ENCODE peak calls at places on chromosomes 12 and 14, in nine cellular contexts. P is activated T-helper 1 cell treated with anti-CD3 and anti-CD28 coated beads, Interleukin-12 subunit alpha, Interleukin-12 subunit beta, Interleukin-2, Interleukin-4 antibody, amounts not matched to agents 30 ng/mL and 10 ng/mL and 1 ng/mL, durations not matched to agents 14 hours and 24 hours and 36 hours; F is iris pigment epithelial cell; X is HS-27A; L is hypothalamus; J is left ventricle myocardium inferior; T is NCI-H1092; O is activated CD4-positive, alpha-beta T cell treated with anti-CD3 and anti-CD28 coated beads for 36 hours; Q is GM04504. W is an unnamed sample.

GRCh38 chr14:38989917-38990546 is 113.0 kb downstream of the SEC23A start:
- DNase-seq in Q (no peak), O (no peak), F (peak; percentile 18), T (no peak), P (no peak), L (no peak), X (no peak), J (no peak), W (no peak)

GRCh38 chr14:69763761-69764510 is 3.0 kb upstream of the SRSF5 start:
- DNase-seq in O (peak; percentile 59), P (no peak), T (no peak), Q (no peak), L (no peak), J (no peak), F (peak; percentile 55), X (no peak), W (no peak)

GRCh38 chr12:93085383-93086287 is 156.5 kb upstream of the EEA1 start:
- DNase-seq in P (no peak), T (no peak), L (no peak), X (no peak), O (no peak), J (no peak), F (no peak), Q (no peak), W (no peak)

GRCh38 chr12:6868211-6869048 is 1.1 kb downstream of the TPI1 start:
- DNase-seq in Q (no peak), L (no peak), J (no peak), O (peak; percentile 33), F (no peak), X (no peak), T (no peak), P (no peak), W (peak; percentile 69)

GRCh38 chr14:106737025-106737424 is 1210.6 kb downstream of the TMEM121 start:
- DNase-seq in F (no peak), L (no peak), J (no peak), T (no peak), P (no peak), Q (no peak), X (no peak), O (no peak), W (no peak)

GRCh38 chr12:122891661-122892525 is 4.0 kb downstream of the VPS37B start:
- DNase-seq in Q (peak; percentile 60), L (no peak), F (peak; percentile 74), P (no peak), X (no peak), T (no peak), O (no peak), J (no peak), W (peak; percentile 77)

GRCh38 chr12:12779529-12779928 is 5.9 kb upstream of the APOLD1 start:
- DNase-seq in F (peak; percentile 91), X (peak; percentile 76), L (no peak), O (no peak), P (no peak), J (no peak), T (peak; percentile 29), Q (peak; percentile 73), W (no peak)

GRCh38 chr14:50619569-50620141 is 48.5 kb downstream of the SAV1 start:
- DNase-seq in F (peak; percentile 51), L (no peak), Q (no peak), P (no peak), T (no peak), O (no peak), X (no peak), J (no peak), W (peak; percentile 5)

GRCh38 chr14:63717704-63718103 is 10.2 kb downstream of the SGPP1 start:
- DNase-seq in O (no peak), T (no peak), F (no peak), X (no peak), Q (no peak), J (no peak), P (no peak), L (no peak), W (no peak)

GRCh38 chr14:42269234-42269633 is 662.6 kb downstream of the LRFN5 start:
- DNase-seq in T (no peak), P (no peak), O (no peak), F (no peak), X (no peak), J (no peak), L (no peak), Q (no peak), W (no peak)

GRCh38 chr12:24561882-24562760 is 386.8 kb downstream of the BCAT1 start:
- DNase-seq in L (peak; percentile 33), O (peak; percentile 51), J (peak; percentile 71), F (peak; percentile 74), X (no peak), Q (no peak), P (no peak), T (no peak), W (peak; percentile 87)

GRCh38 chr12:29238822-29239291 is 89.8 kb downstream of the FAR2 start:
- DNase-seq in F (peak; percentile 80), O (no peak), Q (no peak), P (no peak), T (no peak), L (no peak), X (no peak), J (no peak), W (no peak)

GRCh38 chr12:132600048-132601032 is 10.0 kb downstream of the LRCOL1 start:
- DNase-seq in T (peak; percentile 83), J (peak; percentile 73), Q (peak; percentile 28), O (peak; percentile 70), F (peak; percentile 73), P (no peak), L (peak; percentile 20), X (no peak), W (peak; percentile 94)

GRCh38 chr12:14884458-14884878 is 1.2 kb downstream of the MGP start:
- DNase-seq in L (peak; percentile 68), O (peak; percentile 86), J (peak; percentile 83), X (peak; percentile 72), F (peak; percentile 93), Q (no peak), P (peak; percentile 9), T (peak; percentile 79), W (no peak)

GRCh38 chr12:43044241-43044640 is 454.7 kb upstream of the PRICKLE1 start:
- DNase-seq in P (no peak), X (no peak), F (peak; percentile 22), T (no peak), L (no peak), J (no peak), O (no peak), Q (no peak), W (no peak)

GRCh38 chr14:76309572-76310551 is 66.1 kb upstream of the ESRRB start:
- DNase-seq in F (no peak), P (no peak), O (no peak), X (no peak), T (no peak), L (no peak), Q (no peak), J (peak; percentile 51), W (peak; percentile 67)

GRCh38 chr12:78483767-78484315 is 380.7 kb upstream of the SYT1 start:
- DNase-seq in X (no peak), P (no peak), O (no peak), L (no peak), T (no peak), J (no peak), Q (no peak), F (no peak), W (no peak)

GRCh38 chr12:62933220-62933870 is 1.6 kb downstream of the PPM1H start:
- DNase-seq in J (peak; percentile 36), Q (no peak), F (no peak), L (peak; percentile 71), O (no peak), X (no peak), P (no peak), T (peak; percentile 59), W (peak; percentile 86)

GRCh38 chr14:28609228-28609828 is 157.3 kb upstream of the FOXG1 start:
- DNase-seq in F (peak; percentile 63), O (peak; percentile 55), P (no peak), L (peak; percentile 27), X (peak; percentile 56), J (no peak), T (peak; percentile 74), Q (no peak), W (peak; percentile 11)

GRCh38 chr12:82880442-82880901 is 193.8 kb downstream of the TMTC2 start:
- DNase-seq in T (no peak), P (no peak), X (no peak), F (peak; percentile 27), O (no peak), L (no peak), J (no peak), Q (no peak), W (no peak)